ENCODE peak calls at places on chromosome 2, in five cellular contexts. Z is GM23338, Y is HepG2, O is astrocyte, B is MM.1S. A is an unnamed sample.

GRCh38 chr2:1756456-1756855 is 12.1 kb upstream of the PXDN start:
- DNase-seq in Z (no peak), Y (no peak), O (no peak), B (no peak), A (no peak)

GRCh38 chr2:119760876-119761275 is 1.2 kb downstream of the PTPN4 start:
- DNase-seq in Z (no peak), Y (peak; percentile 22), O (no peak), B (peak; percentile 51), A (peak; percentile 66)

GRCh38 chr2:239824051-239824694 is 201.0 kb downstream of the NDUFA10 start:
- DNase-seq in Z (peak; percentile 88), Y (peak; percentile 66), O (no peak), B (peak; percentile 81), A (peak; percentile 3)

GRCh38 chr2:8636691-8637636 is 44.9 kb upstream of the ID2 start:
- DNase-seq in Z (peak; percentile 72), Y (no peak), O (peak; percentile 64), B (no peak), A (peak; percentile 76)

GRCh38 chr2:219331560-219332213 is 857 bp downstream of the RESP18 start:
- DNase-seq in Z (peak; percentile 68), Y (no peak), O (no peak), B (no peak), A (peak; percentile 29)

GRCh38 chr2:186641807-186642321 is 52.0 kb upstream of the FAM171B start:
- DNase-seq in Z (peak; percentile 69), Y (peak; percentile 75), O (peak; percentile 66), B (peak; percentile 67), A (peak; percentile 78)

GRCh38 chr2:165871025-165871424 is 77.0 kb upstream of the GALNT3 start:
- DNase-seq in Z (peak; percentile 4), Y (no peak), O (no peak), B (no peak), A (no peak)

GRCh38 chr2:23803275-23803964 is 123.5 kb downstream of the ATAD2B start:
- DNase-seq in Z (no peak), Y (no peak), O (peak; percentile 70), B (no peak), A (peak; percentile 74)

GRCh38 chr2:105836840-105837692 is 92.4 kb downstream of the NCK2 start:
- DNase-seq in Z (no peak), Y (no peak), O (no peak), B (no peak), A (no peak)

GRCh38 chr2:53403836-53404413 is 363.7 kb upstream of the CHAC2 start:
- DNase-seq in Z (no peak), Y (no peak), O (peak; percentile 77), B (no peak), A (peak; percentile 59)

GRCh38 chr2:3669656-3670055 is 11.7 kb downstream of the ALLC start:
- DNase-seq in Z (no peak), Y (no peak), O (no peak), B (no peak), A (no peak)

GRCh38 chr2:171670655-171671054 is 16.6 kb upstream of the DYNC1I2 start:
- DNase-seq in Z (no peak), Y (no peak), O (no peak), B (no peak), A (peak; percentile 59)

GRCh38 chr2:70143314-70144150 is 47.3 kb downstream of the C2orf42 start:
- DNase-seq in Z (peak; percentile 34), Y (peak; percentile 74), O (peak; percentile 25), B (peak; percentile 73), A (peak; percentile 36)

GRCh38 chr2:71155846-71156245 is 25.4 kb downstream of the MPHOSPH10 start:
- DNase-seq in Z (no peak), Y (no peak), O (no peak), B (no peak), A (no peak)

GRCh38 chr2:181152701-181153100 is 172.3 kb downstream of the UBE2E3 start:
- DNase-seq in Z (no peak), Y (no peak), O (no peak), B (no peak), A (no peak)

GRCh38 chr2:156649596-156649995 is 213.4 kb downstream of the GPD2 start:
- DNase-seq in Z (no peak), Y (no peak), O (peak; percentile 4), B (no peak), A (peak; percentile 3)

GRCh38 chr2:38750793-38751042 is 443 bp downstream of the SRSF7 start:
- DNase-seq in Z (peak; percentile 47), Y (no peak), O (no peak), B (peak; percentile 58), A (no peak)

GRCh38 chr2:70983506-70984227 is 5.2 kb downstream of the ANKRD53 start:
- DNase-seq in Z (no peak), Y (no peak), O (no peak), B (no peak), A (no peak)

GRCh38 chr2:88170472-88170892 is 336 bp downstream of the THNSL2 start:
- DNase-seq in Z (peak; percentile 76), Y (no peak), O (no peak), B (no peak), A (no peak)

GRCh38 chr2:10305715-10306114 is 3.0 kb downstream of the HPCAL1 start:
- DNase-seq in Z (peak; percentile 63), Y (peak; percentile 60), O (no peak), B (no peak), A (no peak)

GRCh38 chr2:118123561-118124232 is 35.4 kb downstream of the INSIG2 start:
- DNase-seq in Z (no peak), Y (peak; percentile 36), O (peak; percentile 89), B (no peak), A (peak; percentile 61)

GRCh38 chr2:224957540-224958465 is 84.5 kb downstream of the DOCK10 start:
- DNase-seq in Z (no peak), Y (no peak), O (no peak), B (peak; percentile 67), A (no peak)

GRCh38 chr2:8568543-8569302 is 113.1 kb upstream of the ID2 start:
- DNase-seq in Z (no peak), Y (no peak), O (no peak), B (no peak), A (no peak)

GRCh38 chr2:67846341-67847070 is 216.3 kb downstream of the C1D start:
- DNase-seq in Z (peak; percentile 97), Y (peak; percentile 94), O (peak; percentile 91), B (peak; percentile 69), A (peak; percentile 98)

GRCh38 chr2:15881120-15881433 is 59.3 kb upstream of the MYCN start:
- DNase-seq in Z (no peak), Y (no peak), O (no peak), B (no peak), A (no peak)

GRCh38 chr2:129491251-129491817 is 488.1 kb upstream of the RAB6C start:
- DNase-seq in Z (no peak), Y (no peak), O (no peak), B (no peak), A (no peak)

GRCh38 chr2:215269397-215270117 is 42.3 kb upstream of the ATIC start:
- DNase-seq in Z (peak; percentile 85), Y (peak; percentile 85), O (peak; percentile 59), B (peak; percentile 64), A (peak; percentile 74)

GRCh38 chr2:17981936-17982335 is 103.5 kb downstream of the KCNS3 start:
- DNase-seq in Z (no peak), Y (no peak), O (no peak), B (no peak), A (no peak)

GRCh38 chr2:17326717-17327116 is 191.5 kb downstream of the RAD51AP2 start:
- DNase-seq in Z (no peak), Y (no peak), O (peak; percentile 45), B (no peak), A (peak; percentile 54)

GRCh38 chr2:96952016-96952750 is 34.2 kb downstream of the FAM178B start:
- DNase-seq in Z (no peak), Y (no peak), O (no peak), B (no peak), A (no peak)
- TF ChIP-seq EZH2 in Z (no peak), Y (no peak), O (no peak), B (no peak), A (no peak)

GRCh38 chr2:44964704-44965343 is 23.3 kb downstream of the SIX3 start:
- DNase-seq in Z (peak; percentile 78), Y (no peak), O (no peak), B (no peak), A (no peak)

GRCh38 chr2:44967056-44967455 is 25.6 kb downstream of the SIX3 start:
- DNase-seq in Z (no peak), Y (no peak), O (no peak), B (no peak), A (no peak)

GRCh38 chr2:44962176-44962695 is 20.7 kb downstream of the SIX3 start:
- DNase-seq in Z (no peak), Y (no peak), O (no peak), B (no peak), A (no peak)

GRCh38 chr2:44969936-44970335 is 28.4 kb downstream of the SIX3 start:
- DNase-seq in Z (no peak), Y (no peak), O (no peak), B (no peak), A (no peak)

DNA sequence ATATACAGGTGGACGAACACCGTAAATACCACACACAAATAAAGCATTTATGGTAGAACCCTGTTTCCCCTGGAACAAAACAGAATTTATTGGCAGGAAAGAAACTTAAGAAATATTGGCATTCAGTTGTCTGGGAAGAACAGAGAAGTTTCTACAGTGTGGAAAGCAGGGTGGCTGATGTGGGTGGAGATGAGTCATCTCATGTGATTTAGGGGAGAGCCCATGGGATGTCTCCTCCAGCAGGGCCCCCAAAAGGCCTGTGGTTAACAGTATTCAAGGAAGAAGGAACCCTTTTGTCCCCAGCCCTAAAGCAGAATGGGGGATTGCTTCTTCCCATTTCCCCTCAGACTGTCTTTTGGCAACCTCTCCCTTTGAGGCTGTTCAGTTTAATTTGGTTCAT is 24.2 kb downstream of the SIX3 start:
- DNase-seq in Z (no peak), Y (no peak), O (no peak), B (no peak), A (no peak)
- H3K4me2 ChIP-seq in Z (no peak overlapping the region), Y (no peak overlapping the region), O (no peak overlapping the region), B (no peak overlapping the region), A (no peak overlapping the region)

DNA sequence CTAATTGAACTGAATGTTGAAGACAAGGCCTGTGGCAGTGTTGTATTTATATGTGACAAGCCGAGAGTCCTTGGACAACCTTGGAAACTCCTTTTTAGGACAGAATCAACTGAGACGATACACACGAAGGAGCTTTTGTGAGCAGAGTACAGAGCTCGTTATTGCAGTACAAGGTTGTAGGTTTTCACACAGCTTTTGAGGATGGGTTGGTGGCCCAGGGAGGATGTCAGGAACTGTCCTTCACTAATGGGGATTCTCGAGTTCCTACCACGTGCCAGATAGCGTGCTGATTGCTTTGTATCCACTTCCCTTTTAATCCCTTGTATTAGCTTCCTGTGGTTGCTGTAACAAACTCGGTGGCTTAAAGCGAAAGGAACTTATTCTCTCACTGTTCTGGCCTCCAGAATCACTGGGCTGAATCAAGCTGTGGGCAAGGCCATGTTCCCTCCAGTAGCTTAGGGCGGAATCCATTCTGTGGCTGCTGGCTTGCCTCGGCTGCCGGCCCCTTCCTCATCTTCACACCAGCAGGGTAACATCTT is 20.2 kb downstream of the INPP4A start:
- DNase-seq in Z (no peak), Y (no peak), O (no peak), B (peak; percentile 91), A (no peak)
- TF ChIP-seq EZH2 in Z (no peak), Y (no peak), O (no peak), B (no peak), A (no peak)

GRCh38 chr2:134281815-134282419 is 28.0 kb downstream of the MGAT5 start:
- DNase-seq in Z (no peak), Y (no peak), O (no peak), B (no peak), A (no peak)
- H3K4me2 ChIP-seq in Z (no peak overlapping the region), Y (no peak overlapping the region), O (no peak overlapping the region), B (peak overlapping the region; percentile 79), A (no peak overlapping the region)

A was measured in fibroblast of lung.